ENCODE peak calls at places on chromosomes 7 and 10, in four cellular contexts. P is ovary, N is KBM-7, T is AG10803. U is an unnamed sample.

GRCh38 chr7:96346291-96346953 is 24.5 kb upstream of the SLC25A13 start:
- DNase-seq in P (no peak), N (no peak), T (no peak), U (no peak)

GRCh38 chr10:117775478-117775877 is 232.9 kb downstream of the EMX2 start:
- DNase-seq in P (no peak), N (no peak), T (no peak), U (no peak)

GRCh38 chr10:3848005-3848767 is 63.2 kb upstream of the KLF6 start:
- DNase-seq in P (no peak), N (no peak), T (peak), U (no peak)

GRCh38 chr7:43119371-43120069 is 7.1 kb downstream of the HECW1 start:
- DNase-seq in P (no peak), N (no peak), T (peak), U (peak)

GRCh38 chr10:101441539-101442455 is 87.8 kb downstream of the BTRC start:
- DNase-seq in P (no peak), N (peak), T (peak), U (peak)

GRCh38 chr7:151730591-151730990 is 146.3 kb downstream of the PRKAG2 start:
- DNase-seq in P (peak), N (no peak), T (no peak), U (no peak)

GRCh38 chr10:51228714-51229100 is 154.4 kb downstream of the PRKG1 start:
- DNase-seq in P (no peak), N (no peak), T (no peak), U (no peak)

GRCh38 chr7:34846976-34847375 is 189.0 kb downstream of the NPSR1 start:
- DNase-seq in P (no peak), N (no peak), T (no peak), U (no peak)

GRCh38 chr10:49441488-49442476 is 45.9 kb upstream of the DRGX start:
- DNase-seq in P (no peak), N (no peak), T (no peak), U (no peak)

GRCh38 chr10:114550756-114551290 is 107.3 kb downstream of the ABLIM1 start:
- DNase-seq in P (no peak), N (peak), T (peak), U (peak)

GRCh38 chr7:131284702-131285419 is 42.8 kb upstream of the MKLN1 start:
- DNase-seq in P (peak), N (no peak), T (no peak), U (peak)

GRCh38 chr10:14146501-14146900 is 184.2 kb downstream of the FRMD4A start:
- DNase-seq in P (no peak), N (no peak), T (peak), U (no peak)

GRCh38 chr10:128011059-128011979 is 104.4 kb downstream of the PTPRE start:
- DNase-seq in P (peak), N (peak), T (peak), U (peak)

GRCh38 chr7:27144799-27145166 is 1.3 kb upstream of the HOXA5 start:
- DNase-seq in P (no peak), N (no peak), T (no peak), U (no peak)

GRCh38 chr10:93471110-93471651 is 11.0 kb downstream of the MYOF start:
- DNase-seq in P (no peak), N (peak), T (peak), U (peak)

GRCh38 chr10:110455440-110455839 is 42.3 kb upstream of the DUSP5 start:
- DNase-seq in P (no peak), N (peak), T (no peak), U (no peak)

GRCh38 chr10:113736576-113736975 is 14.9 kb upstream of the PLEKHS1 start:
- DNase-seq in P (no peak), N (no peak), T (peak), U (no peak)

GRCh38 chr7:120785056-120785455 is 72.9 kb downstream of the TSPAN12 start:
- DNase-seq in P (no peak), N (no peak), T (no peak), U (no peak)

GRCh38 chr7:326845-327304 is 36.9 kb downstream of the FOXL3 start:
- DNase-seq in P (no peak), N (no peak), T (no peak), U (no peak)

GRCh38 chr7:148332787-148333186 is 257.8 kb upstream of the C7orf33 start:
- DNase-seq in P (no peak), N (no peak), T (no peak), U (no peak)

GRCh38 chr10:71185209-71185608 is 27.2 kb upstream of the UNC5B start:
- DNase-seq in P (no peak), N (no peak), T (no peak), U (no peak)

GRCh38 chr7:2736411-2736914 is 48.5 kb downstream of the AMZ1 start:
- DNase-seq in P (peak), N (no peak), T (no peak), U (no peak)